ENCODE peak calls at places on chromosomes 12 and 14, in six cellular contexts. Z, V, O, W, R and E are unnamed samples.

GRCh38 chr12:27148373-27148772 is 66.0 kb upstream of the C12orf71 start:
- DNase-seq in Z (no peak), R (no peak), O (no peak), V (no peak), W (no peak), E (no peak)

GRCh38 chr12:45742590-45742989 is 13.1 kb downstream of the ARID2 start:
- DNase-seq in Z (no peak), R (no peak), V (no peak), O (no peak), W (no peak), E (no peak)

GRCh38 chr12:96810477-96810876 is 96.6 kb upstream of the NEDD1 start:
- DNase-seq in R (no peak), Z (no peak), V (no peak), W (no peak), O (no peak), E (no peak)

GRCh38 chr12:47207005-47207717 is 127.4 kb upstream of the AMIGO2 start:
- DNase-seq in R (no peak), V (peak; percentile 23), W (no peak), Z (no peak), O (no peak), E (no peak)

GRCh38 chr14:81402123-81402495 is 2.0 kb upstream of the STON2 start:
- DNase-seq in W (no peak), V (no peak), O (no peak), Z (no peak), R (peak; percentile 40), E (peak; percentile 13)

GRCh38 chr14:105026789-105027563 is 6.1 kb upstream of the CDCA4 start:
- DNase-seq in R (no peak), O (no peak), V (no peak), W (no peak), Z (no peak), E (no peak)

GRCh38 chr14:105532735-105533141 is 6.4 kb downstream of the TMEM121 start:
- DNase-seq in W (no peak), V (no peak), R (peak; percentile 61), Z (no peak), O (peak; percentile 62), E (peak; percentile 64)

GRCh38 chr14:56555921-56556570 is 23.6 kb upstream of the TMEM260 start:
- DNase-seq in W (no peak), V (no peak), O (peak; percentile 11), R (peak; percentile 7), Z (no peak), E (no peak)

GRCh38 chr12:108788076-108788782 is 56.9 kb upstream of the CORO1C start:
- DNase-seq in R (no peak), Z (no peak), W (peak; percentile 73), V (peak; percentile 73), O (no peak), E (no peak)

GRCh38 chr12:119990382-119990874 is 1.4 kb downstream of the BICDL1 start:
- DNase-seq in O (no peak), V (no peak), W (no peak), Z (no peak), R (no peak), E (no peak)

GRCh38 chr12:6950401-6950801 is 755 bp upstream of the PTPN6 start:
- DNase-seq in W (no peak), R (no peak), Z (no peak), V (no peak), O (peak; percentile 62), E (no peak)

GRCh38 chr12:48061943-48062719 is 43.7 kb downstream of the SENP1 start:
- DNase-seq in O (no peak), V (no peak), Z (no peak), R (no peak), W (no peak), E (peak; percentile 29)

GRCh38 chr12:114625294-114625851 is 58.6 kb downstream of the TBX3 start:
- DNase-seq in R (peak; percentile 64), Z (no peak), V (no peak), O (peak; percentile 68), W (no peak), E (peak; percentile 69)

GRCh38 chr14:54189358-54190354 is 207.2 kb upstream of the CDKN3 start:
- DNase-seq in Z (no peak), W (no peak), O (no peak), R (no peak), V (no peak), E (no peak)

GRCh38 chr14:90375934-90376333 is 20.9 kb upstream of the CALM1 start:
- DNase-seq in O (no peak), V (no peak), R (no peak), Z (no peak), W (no peak), E (no peak)

GRCh38 chr12:76470028-76470939 is 89.3 kb downstream of the OSBPL8 start:
- DNase-seq in W (no peak), Z (no peak), O (peak; percentile 3), V (peak; percentile 34), R (peak; percentile 28), E (peak; percentile 76)

GRCh38 chr12:16612647-16613046 is 6.7 kb upstream of the LMO3 start:
- DNase-seq in V (no peak), Z (no peak), W (no peak), O (no peak), R (no peak), E (no peak)

GRCh38 chr12:108611884-108612415 is 14.1 kb upstream of the TMEM119 start:
- DNase-seq in Z (no peak), W (no peak), O (peak; percentile 56), V (no peak), R (peak; percentile 74), E (peak; percentile 71)

GRCh38 chr12:738712-739111 is 13.7 kb upstream of the WNK1 start:
- DNase-seq in Z (no peak), R (no peak), O (peak; percentile 20), W (no peak), V (no peak), E (no peak)

GRCh38 chr12:75553398-75553797 is 42.0 kb upstream of the KRR1 start:
- DNase-seq in V (peak; percentile 23), R (no peak), O (no peak), W (no peak), Z (no peak), E (no peak)

GRCh38 chr12:69464433-69464832 is 5.8 kb upstream of the FRS2 start:
- DNase-seq in Z (no peak), V (no peak), O (no peak), R (no peak), W (no peak), E (no peak)

DNA sequence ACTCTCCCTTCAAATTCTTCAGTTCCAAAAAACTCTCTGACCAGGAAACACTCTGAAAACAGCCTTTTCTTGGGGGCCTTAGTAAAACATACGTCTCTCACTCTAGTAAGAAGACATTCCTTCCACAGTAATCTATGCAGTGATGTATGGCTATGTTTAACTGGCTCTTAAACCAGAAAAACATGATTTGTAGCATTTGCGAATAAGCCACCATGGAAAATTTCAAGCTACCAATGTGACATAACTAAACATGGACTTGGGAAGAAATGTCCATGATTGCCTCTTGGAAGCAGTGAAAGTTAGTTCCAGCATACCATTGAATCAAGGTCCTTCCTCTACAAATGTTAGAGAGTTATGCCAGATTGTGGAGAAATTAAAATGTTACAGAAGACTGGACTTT is 121.5 kb upstream of the ATF7IP start:
- DNase-seq in R (no peak), W (no peak), Z (no peak), O (no peak), V (no peak), E (no peak)
- H3K4me1 ChIP-seq in R (no peaks in the 10 kb centered on the region), W (peaks cover 11% of the 10 kb centered on the region), Z (peaks cover 15% of the 10 kb centered on the region), O (peaks cover 6% of the 10 kb centered on the region), V (peaks cover 3% of the 10 kb centered on the region), E (peaks cover 3% of the 10 kb centered on the region)

DNA sequence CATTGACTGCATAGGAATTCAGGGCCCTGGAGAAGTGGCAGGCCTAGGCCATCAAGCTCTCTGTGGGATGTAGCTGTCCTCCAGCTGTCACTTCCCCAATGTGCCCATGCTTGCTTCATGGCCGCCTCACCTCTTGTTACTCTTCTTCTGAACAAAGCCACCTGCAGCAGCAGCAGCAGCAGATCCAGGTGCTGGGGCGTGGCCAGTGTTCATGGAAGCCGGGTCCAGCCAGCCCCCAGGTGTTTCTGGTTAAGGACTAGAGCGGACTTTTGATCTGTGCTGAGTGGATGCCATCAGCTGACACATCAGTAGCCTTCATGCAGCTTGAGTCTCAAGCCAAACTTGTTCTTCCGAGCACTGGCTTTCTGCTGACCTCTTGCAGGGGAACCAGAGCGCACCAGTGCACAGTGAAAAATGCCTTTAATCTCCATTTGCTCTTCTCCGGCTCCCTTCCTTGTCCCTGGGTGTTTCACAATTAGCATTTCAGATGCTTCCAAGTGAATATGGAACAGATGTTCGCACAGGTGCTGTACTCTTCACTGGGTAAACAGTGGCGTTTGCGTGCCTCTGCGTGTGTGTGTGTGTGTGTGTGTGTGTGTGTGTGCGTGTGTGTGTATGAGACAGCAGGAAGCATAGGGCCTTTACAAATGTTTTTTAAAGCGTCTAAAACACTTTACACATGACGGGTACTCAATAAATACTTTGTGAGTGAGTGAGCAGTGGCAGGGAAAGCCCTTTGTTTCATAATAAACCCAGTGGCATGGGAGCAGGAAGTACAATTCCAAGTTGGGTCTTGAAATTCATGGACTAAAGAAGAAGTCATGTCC is 20.1 kb downstream of the TPCN1 start:
- DNase-seq in Z (no peak), R (no peak), W (no peak), V (no peak), O (no peak), E (peak; percentile 57)
- H3K27ac ChIP-seq in Z (no peak overlapping the region), R (no peak overlapping the region), W (peak overlapping the region; percentile 99), V (peak overlapping the region; percentile 57), O (peak overlapping the region; percentile 42), E (peak overlapping the region; percentile 85)

GRCh38 chr12:124629117-124629516 is 61.7 kb upstream of the NCOR2 start:
- DNase-seq in O (no peak), V (no peak), R (no peak), Z (no peak), W (no peak), E (no peak)
- H3K4me1 ChIP-seq in O (no peaks in the 10 kb centered on the region), V (peaks cover 33% of the 10 kb centered on the region), R (peaks cover 38% of the 10 kb centered on the region), Z (no peaks in the 10 kb centered on the region), W (peaks cover 47% of the 10 kb centered on the region), E (peaks cover 20% of the 10 kb centered on the region)

GRCh38 chr14:85532981-85533820 is 3.3 kb downstream of the FLRT2 start:
- DNase-seq in Z (no peak), W (peak; percentile 46), V (peak; percentile 42), R (no peak), O (peak; percentile 19), E (peak; percentile 85)

GRCh38 chr14:85533821-85534271 is 3.9 kb downstream of the FLRT2 start:
- DNase-seq in W (no peak), V (no peak), O (no peak), R (no peak), Z (no peak), E (peak; percentile 73)

GRCh38 chr14:85531141-85531593 is 1.2 kb downstream of the FLRT2 start:
- DNase-seq in O (peak; percentile 5), Z (no peak), W (peak; percentile 37), V (peak; percentile 36), R (no peak), E (peak; percentile 64)

GRCh38 chr14:85531594-85532391 is 1.8 kb downstream of the FLRT2 start:
- DNase-seq in O (peak; percentile 21), R (no peak), W (peak; percentile 55), V (peak; percentile 54), Z (no peak), E (peak; percentile 50)

DNA sequence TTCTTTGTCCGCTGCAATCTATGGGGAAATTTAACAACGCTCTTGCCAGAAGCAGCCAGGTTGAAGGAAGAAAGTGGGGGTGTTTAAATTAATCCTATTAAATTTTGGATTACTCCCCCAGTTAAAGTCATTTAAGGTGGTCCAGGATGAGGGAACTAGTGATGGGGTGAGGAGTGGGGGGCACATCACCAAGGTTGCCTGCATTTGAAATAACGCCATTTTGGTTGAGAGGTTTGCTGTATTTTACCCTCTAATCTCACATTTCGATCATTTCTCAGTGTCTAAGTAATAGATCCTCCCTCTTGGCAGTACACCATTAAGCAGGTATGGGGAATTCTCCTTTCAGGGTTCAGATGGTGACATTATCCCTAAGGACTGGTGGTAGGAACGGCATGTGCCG is 2.6 kb downstream of the FLRT2 start:
- DNase-seq in V (no peak), W (no peak), Z (no peak), O (no peak), R (no peak), E (no peak)
- H3K27ac ChIP-seq in V (no peak overlapping the region), W (peak overlapping the region; percentile 63), Z (no peak overlapping the region), O (peak overlapping the region; percentile 86), R (no peak overlapping the region), E (peak overlapping the region; percentile 89)